ENCODE peak calls at places on chromosomes 1 and 21, in four cellular contexts. T is brain microvascular endothelial cell, N is uterus, C is tibial artery. O is an unnamed sample.

GRCh38 chr1:177432897-177433296 is 262.1 kb downstream of the BRINP2 start:
- DNase-seq in T (no peak), N (no peak), C (no peak), O (peak; percentile 2)

GRCh38 chr21:34200288-34200905 is 127.0 kb downstream of the MRPS6 start:
- DNase-seq in T (no peak), N (peak; percentile 34), C (no peak), O (no peak)

GRCh38 chr1:211632117-211632807 is 43.2 kb downstream of the NEK2 start:
- DNase-seq in T (no peak), N (no peak), C (no peak), O (no peak)

GRCh38 chr1:228003461-228004330 is 3.1 kb upstream of the WNT3A start:
- DNase-seq in T (no peak), N (peak; percentile 1), C (no peak), O (no peak)

GRCh38 chr1:3016641-3017439 is 4.4 kb upstream of the ACTRT2 start:
- DNase-seq in T (no peak), N (no peak), C (peak; percentile 47), O (no peak)

GRCh38 chr1:173573596-173573995 is 29.3 kb downstream of the SLC9C2 start:
- DNase-seq in T (no peak), N (no peak), C (no peak), O (no peak)

GRCh38 chr1:221687731-221688487 is 54.0 kb downstream of the DUSP10 start:
- DNase-seq in T (no peak), N (no peak), C (no peak), O (no peak)

GRCh38 chr1:35202048-35202719 is 9.2 kb upstream of the SFPQ start:
- DNase-seq in T (peak; percentile 83), N (peak; percentile 68), C (peak; percentile 77), O (peak; percentile 89)

GRCh38 chr1:154442006-154442740 is 37.0 kb downstream of the IL6R start:
- DNase-seq in T (peak; percentile 55), N (no peak), C (no peak), O (no peak)

GRCh38 chr1:14970115-14970798 is 183.3 kb upstream of the TMEM51 start:
- DNase-seq in T (peak; percentile 96), N (peak; percentile 61), C (peak; percentile 93), O (peak; percentile 87)

GRCh38 chr1:223215026-223215425 is 72.0 kb upstream of the TLR5 start:
- DNase-seq in T (no peak), N (no peak), C (no peak), O (no peak)

GRCh38 chr1:85815906-85816305 is 107.7 kb upstream of the ZNHIT6 start:
- DNase-seq in T (no peak), N (no peak), C (peak; percentile 68), O (peak; percentile 9)

GRCh38 chr1:2258996-2259395 is 30.9 kb downstream of the SKI start:
- DNase-seq in T (no peak), N (no peak), C (no peak), O (no peak)

GRCh38 chr1:117210386-117210785 is 341 bp downstream of the VTCN1 start:
- DNase-seq in T (no peak), N (no peak), C (no peak), O (no peak)

GRCh38 chr1:61742620-61743431 is 546 bp downstream of the PATJ start:
- DNase-seq in T (no peak), N (peak; percentile 43), C (peak; percentile 79), O (peak; percentile 68)

GRCh38 chr1:7488475-7488842 is 282.6 kb upstream of the VAMP3 start:
- DNase-seq in T (no peak), N (no peak), C (no peak), O (no peak)

GRCh38 chr21:43287111-43287973 is 118.5 kb downstream of the CRYAA start:
- DNase-seq in T (no peak), N (no peak), C (no peak), O (no peak)

GRCh38 chr1:180213401-180214177 is 16.5 kb upstream of the LHX4 start:
- DNase-seq in T (no peak), N (no peak), C (peak; percentile 62), O (no peak)

GRCh38 chr1:19455353-19455752 is 30.0 kb downstream of the CAPZB start:
- DNase-seq in T (no peak), N (no peak), C (no peak), O (no peak)

GRCh38 chr1:202160377-202160940 is at the start of gene PTPN7:
- DNase-seq in T (no peak), N (no peak), C (no peak), O (no peak)

GRCh38 chr1:227541796-227542152 is 21.6 kb upstream of the ZNF678 start:
- DNase-seq in T (no peak), N (no peak), C (no peak), O (no peak)

GRCh38 chr1:94463765-94464330 is 45.7 kb downstream of the ABCD3 start:
- DNase-seq in T (peak; percentile 53), N (no peak), C (no peak), O (peak; percentile 79)

GRCh38 chr1:201463071-201463552 is 5.9 kb downstream of the PHLDA3 start:
- DNase-seq in T (no peak), N (no peak), C (peak; percentile 70), O (no peak)

GRCh38 chr1:183590225-183591191 is at the start of gene NCF2:
- DNase-seq in T (no peak), N (no peak), C (no peak), O (peak; percentile 36)

GRCh38 chr1:10772711-10773110 is 23.7 kb downstream of the CASZ1 start:
- DNase-seq in T (no peak), N (no peak), C (no peak), O (no peak)

GRCh38 chr1:84688461-84689061 is 1.7 kb downstream of the SSX2IP start:
- DNase-seq in T (no peak), N (no peak), C (no peak), O (peak; percentile 58)
- H3K4me3 ChIP-seq in T (no peak overlapping the region), N (no peak overlapping the region), C (no peak overlapping the region), O (peak overlapping the region; percentile 82)

GRCh38 chr1:156682166-156682890 is 5.1 kb upstream of the NES start:
- DNase-seq in T (no peak), N (no peak), C (no peak), O (no peak)

GRCh38 chr1:156689035-156689959 is 12.1 kb upstream of the NES start:
- DNase-seq in T (peak; percentile 66), N (peak; percentile 82), C (peak; percentile 84), O (peak; percentile 87)

GRCh38 chr1:156680056-156680455 is 2.8 kb upstream of the NES start:
- DNase-seq in T (no peak), N (no peak), C (no peak), O (no peak)

GRCh38 chr1:156681196-156681595 is 4.0 kb upstream of the NES start:
- DNase-seq in T (no peak), N (no peak), C (no peak), O (no peak)

DNA sequence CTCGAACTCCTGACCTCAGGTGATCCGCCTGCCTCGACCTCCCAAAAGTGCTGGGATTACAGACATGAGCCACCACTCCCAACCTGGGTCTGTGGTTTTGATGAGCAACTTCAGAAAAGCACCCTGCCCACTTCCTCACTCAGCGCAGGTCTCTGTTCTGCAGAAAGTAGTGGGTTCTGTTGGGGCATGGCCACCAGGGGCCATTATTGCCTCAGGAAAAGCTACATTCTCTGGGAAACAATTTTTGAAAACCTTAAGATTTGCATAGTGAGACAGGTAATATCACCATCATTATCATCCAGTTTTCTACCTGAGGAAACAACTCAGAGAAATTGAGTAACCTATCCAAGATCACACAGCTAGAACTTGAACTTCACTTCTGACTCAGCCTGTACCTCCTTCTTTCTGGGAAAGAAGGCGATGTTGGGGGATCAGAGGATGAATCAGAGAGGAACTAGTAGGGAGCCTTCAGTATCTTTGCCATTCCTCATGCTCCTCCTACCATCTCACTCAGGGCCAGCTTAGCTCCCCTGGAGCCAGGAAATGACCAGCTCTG is 7.1 kb upstream of the NES start:
- DNase-seq in T (no peak), N (no peak), C (no peak), O (peak; percentile 51)
- TF ChIP-seq CTCF in T (peak; percentile 45), N (no peak), C (no peak), O (peak; percentile 19)

DNA sequence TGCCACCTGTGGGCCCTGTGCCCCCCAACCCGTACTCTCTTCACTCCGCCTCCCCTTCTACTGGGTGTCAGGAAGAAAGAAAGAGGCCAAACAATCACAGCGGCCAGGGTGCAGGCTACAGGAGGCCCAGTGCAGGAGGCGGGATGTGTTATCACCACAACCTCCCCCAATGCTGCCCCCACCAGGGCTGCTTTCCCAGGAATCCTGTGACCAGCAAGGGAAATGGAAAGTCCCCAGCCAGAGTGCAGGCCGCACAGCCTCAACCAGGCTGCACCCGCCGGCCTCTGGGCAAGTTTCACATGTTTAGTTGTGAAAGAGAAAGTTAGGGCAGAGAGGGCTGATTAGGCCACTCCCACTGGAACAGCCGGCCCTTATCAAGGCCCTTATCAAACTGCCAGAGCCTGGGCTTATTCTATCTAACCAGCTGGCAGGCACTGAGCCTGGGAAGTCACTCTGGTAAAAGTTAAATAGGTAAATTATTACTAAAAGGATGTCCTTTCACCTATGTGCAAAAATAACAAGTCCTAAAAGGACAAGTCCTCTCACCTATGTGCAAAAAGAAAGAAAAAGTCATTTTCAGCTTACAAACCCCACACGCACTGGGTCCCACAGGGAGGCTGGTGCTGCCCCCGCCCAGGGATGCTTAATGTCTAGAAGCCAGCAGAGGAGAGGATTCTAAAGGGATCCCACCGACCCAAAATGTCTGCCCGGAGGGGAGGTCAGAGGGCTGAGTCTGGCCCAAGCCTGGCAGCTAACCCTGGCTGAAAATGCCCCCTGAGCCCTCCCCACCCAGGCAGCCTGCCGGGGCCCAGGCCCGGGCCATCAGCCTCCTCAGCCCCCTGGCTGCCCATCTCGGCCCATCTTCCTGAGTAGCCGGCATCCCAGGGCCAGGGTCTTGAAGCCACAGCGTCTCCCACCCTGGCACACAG is 33.7 kb downstream of the ACOT7 start:
- DNase-seq in T (peak; percentile 60), N (peak; percentile 73), C (peak; percentile 78), O (peak; percentile 88)
- H3K4me3 ChIP-seq in T (no peak overlapping the region), N (no peak overlapping the region), C (peak overlapping the region; percentile 17), O (peak overlapping the region; percentile 14)

GRCh38 chr1:33167650-33168447 is 14.0 kb downstream of the TRIM62 start:
- DNase-seq in T (no peak), N (no peak), C (no peak), O (no peak)

GRCh38 chr1:33163621-33164071 is 18.2 kb downstream of the TRIM62 start:
- DNase-seq in T (peak; percentile 94), N (no peak), C (no peak), O (no peak)

GRCh38 chr1:33165809-33166208 is 16.0 kb downstream of the TRIM62 start:
- DNase-seq in T (no peak), N (no peak), C (no peak), O (no peak)

GRCh38 chr1:33164120-33164519 is 17.7 kb downstream of the TRIM62 start:
- DNase-seq in T (peak; percentile 41), N (no peak), C (no peak), O (no peak)

GRCh38 chr1:33165209-33165608 is 16.6 kb downstream of the TRIM62 start:
- DNase-seq in T (no peak), N (no peak), C (no peak), O (no peak)
- TF ChIP-seq CTCF in T (no peak), N (no peak), C (no peak), O (no peak)